ENCODE peak calls at places on chromosomes 3 and 15, in four cellular contexts. A is GM12878, N is HepG2, O is K562. T is an unnamed sample.

GRCh38 chr3:194727435-194728128 is 41.9 kb downstream of the FAM43A start:
- DNase-seq in O (no peak), A (no peak), N (no peak), T (no peak)

GRCh38 chr15:75809986-75810750 is 33.1 kb upstream of the UBE2Q2 start:
- DNase-seq in N (peak), O (peak), A (no peak), T (peak)

GRCh38 chr15:100235030-100235617 is 106.7 kb downstream of the ADAMTS17 start:
- DNase-seq in N (no peak), O (peak), A (no peak), T (no peak)

GRCh38 chr3:81545572-81545971 is 215.9 kb downstream of the GBE1 start:
- DNase-seq in N (no peak), O (no peak), A (no peak), T (peak)

GRCh38 chr15:38705421-38706219 is 141.0 kb upstream of the RASGRP1 start:
- DNase-seq in A (no peak), O (no peak), N (no peak), T (no peak)

GRCh38 chr3:58631742-58632141 is 34.8 kb downstream of the FAM3D start:
- DNase-seq in N (no peak), O (no peak), A (no peak), T (no peak)

GRCh38 chr3:195257454-195258448 is 13.2 kb downstream of the XXYLT1 start:
- DNase-seq in O (no peak), N (no peak), A (no peak), T (no peak)

GRCh38 chr3:29512620-29513019 is 231.7 kb downstream of the RBMS3 start:
- DNase-seq in O (no peak), N (no peak), A (no peak), T (no peak)

GRCh38 chr15:56367156-56367555 is 1.9 kb downstream of the TEX9 start:
- DNase-seq in A (no peak), N (no peak), O (no peak), T (no peak)

GRCh38 chr3:43923101-43923979 is 232.6 kb downstream of the ABHD5 start:
- DNase-seq in A (no peak), N (no peak), O (no peak), T (no peak)

GRCh38 chr3:139113766-139114165 is 69.1 kb upstream of the PRR23C start:
- DNase-seq in O (no peak), N (no peak), A (no peak), T (no peak)

GRCh38 chr3:171349392-171349791 is 110.8 kb downstream of the TNIK start:
- DNase-seq in N (no peak), O (no peak), A (no peak), T (no peak)

GRCh38 chr3:173774275-173774674 is 376.7 kb downstream of the NLGN1 start:
- DNase-seq in N (no peak), A (no peak), O (no peak), T (no peak)

GRCh38 chr3:11452988-11453847 is 181.0 kb downstream of the ATG7 start:
- DNase-seq in A (no peak), N (peak), O (no peak), T (no peak)

GRCh38 chr15:62415498-62415897 is 250.4 kb upstream of the C2CD4B start:
- DNase-seq in O (no peak), N (no peak), A (no peak), T (no peak)

GRCh38 chr15:26294062-26294689 is 431.0 kb upstream of the ATP10A start:
- DNase-seq in O (no peak), A (no peak), N (no peak), T (no peak)

GRCh38 chr3:195096484-195097330 is 174.3 kb downstream of the XXYLT1 start:
- DNase-seq in O (no peak), N (no peak), A (no peak), T (no peak)

GRCh38 chr3:133835961-133836360 is 30.3 kb downstream of the SRPRB start:
- DNase-seq in O (no peak), A (no peak), N (no peak), T (no peak)

GRCh38 chr15:38207591-38207990 is 45.0 kb upstream of the SPRED1 start:
- DNase-seq in A (no peak), N (no peak), O (no peak), T (no peak)

GRCh38 chr3:124558898-124559649 is 171.2 kb upstream of the UMPS start:
- DNase-seq in A (no peak), N (no peak), O (peak), T (peak)

GRCh38 chr15:66760358-66760967 is 58.4 kb downstream of the SMAD6 start:
- DNase-seq in A (no peak), O (no peak), N (no peak), T (no peak)

GRCh38 chr3:52022323-52023100 is 26.8 kb upstream of the RPL29 start:
- DNase-seq in O (no peak), N (no peak), A (no peak), T (no peak)

GRCh38 chr3:12170207-12170606 is 11.5 kb upstream of the TIMP4 start:
- DNase-seq in A (no peak), N (no peak), O (no peak), T (no peak)

GRCh38 chr15:98160236-98160635 is 199.7 kb downstream of the ARRDC4 start:
- DNase-seq in O (no peak), N (no peak), A (no peak), T (no peak)

GRCh38 chr3:10292505-10293419 is at the start of gene GHRL:
- DNase-seq in O (peak), N (peak), A (peak), T (no peak)

GRCh38 chr3:130933801-130934345 is 40.0 kb downstream of the ATP2C1 start:
- DNase-seq in N (no peak), O (no peak), A (no peak), T (no peak)

GRCh38 chr15:32979710-32980109 is 214.8 kb downstream of the FMN1 start:
- DNase-seq in O (no peak), N (no peak), A (no peak), T (no peak)

GRCh38 chr3:128432898-128433629 is 33.6 kb downstream of the DNAJB8 start:
- DNase-seq in A (no peak), O (peak), N (no peak), T (no peak)

GRCh38 chr3:139830817-139831216 is 104.2 kb upstream of the CLSTN2 start:
- DNase-seq in O (no peak), A (no peak), N (no peak), T (no peak)

GRCh38 chr3:184005981-184006507 is 11.6 kb downstream of the ABCC5 start:
- DNase-seq in N (no peak), A (peak), O (peak), T (peak)

GRCh38 chr3:115040673-115041286 is 106.3 kb downstream of the ZBTB20 start:
- DNase-seq in O (peak), N (peak), A (peak), T (peak)

GRCh38 chr3:7520593-7520992 is 659.7 kb downstream of the GRM7 start:
- DNase-seq in O (no peak), A (no peak), N (no peak), T (no peak)

GRCh38 chr3:2784627-2785026 is 325.5 kb downstream of the IL5RA start:
- DNase-seq in A (no peak), O (no peak), N (no peak), T (no peak)

GRCh38 chr3:76400141-76400540 is 614.8 kb upstream of the ZNF717 start:
- DNase-seq in O (no peak), N (no peak), A (no peak), T (no peak)

GRCh38 chr3:61936344-61936937 is 375.1 kb downstream of the PTPRG start:
- DNase-seq in N (peak), O (peak), A (no peak), T (peak)

DNA sequence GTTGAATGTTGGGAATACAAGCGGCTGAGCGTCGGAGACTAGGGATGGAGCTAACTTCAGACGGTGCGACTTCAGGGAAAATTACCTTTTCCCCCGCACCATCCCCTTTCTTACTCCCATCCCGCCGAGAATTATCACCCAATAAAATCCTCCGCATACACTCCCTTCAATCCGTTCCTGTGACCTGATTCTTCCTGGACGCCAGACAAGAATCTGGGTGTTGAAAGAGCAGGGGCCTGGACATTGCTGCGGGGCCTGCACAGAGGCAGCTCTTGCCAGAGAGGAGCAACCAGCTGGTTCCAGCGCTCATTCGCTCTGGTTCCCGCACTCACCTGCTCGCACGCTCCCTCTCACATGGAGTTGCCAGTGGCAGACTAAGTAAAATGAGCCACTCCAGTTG is 241.9 kb downstream of the ALCAM start:
- DNase-seq in A (no peak), N (no peak), O (no peak), T (no peak)
- TF ChIP-seq BHLHE40 in A (no peak), N (no peak), O (no peak), T (no peak)

GRCh38 chr15:88606437-88606794 is 14.7 kb upstream of the AEN start:
- DNase-seq in A (no peak), N (no peak), O (no peak), T (no peak)

GRCh38 chr15:88605507-88606436 is 15.4 kb upstream of the AEN start:
- DNase-seq in A (no peak), O (peak), N (no peak), T (no peak)

GRCh38 chr15:88604972-88605506 is 16.1 kb upstream of the AEN start:
- DNase-seq in N (no peak), A (no peak), O (no peak), T (no peak)

GRCh38 chr15:88603885-88604284 is 17.3 kb upstream of the AEN start:
- DNase-seq in A (no peak), O (no peak), N (no peak), T (no peak)

GRCh38 chr15:88604381-88604951 is 16.7 kb upstream of the AEN start:
- DNase-seq in O (no peak), N (no peak), A (no peak), T (no peak)
- TF ChIP-seq REST in O (no peak), N (no peak), A (no peak), T (no peak)

GRCh38 chr3:37457392-37458065 is 283.1 kb upstream of the LRRFIP2 start:
- DNase-seq in O (no peak), N (no peak), A (no peak), T (no peak)
- TF ChIP-seq BHLHE40 in O (no peak), N (no peak), A (no peak), T (no peak)

GRCh38 chr15:52801748-52802085 is 11.6 kb upstream of the ONECUT1 start:
- DNase-seq in A (no peak), O (no peak), N (no peak), T (no peak)

GRCh38 chr15:52804526-52805081 is 14.5 kb upstream of the ONECUT1 start:
- DNase-seq in A (no peak), N (no peak), O (no peak), T (no peak)

GRCh38 chr15:52805351-52806283 is 15.5 kb upstream of the ONECUT1 start:
- DNase-seq in O (no peak), A (no peak), N (no peak), T (no peak)

GRCh38 chr15:52802110-52802509 is 12.0 kb upstream of the ONECUT1 start:
- DNase-seq in N (no peak), O (no peak), A (no peak), T (no peak)

DNA sequence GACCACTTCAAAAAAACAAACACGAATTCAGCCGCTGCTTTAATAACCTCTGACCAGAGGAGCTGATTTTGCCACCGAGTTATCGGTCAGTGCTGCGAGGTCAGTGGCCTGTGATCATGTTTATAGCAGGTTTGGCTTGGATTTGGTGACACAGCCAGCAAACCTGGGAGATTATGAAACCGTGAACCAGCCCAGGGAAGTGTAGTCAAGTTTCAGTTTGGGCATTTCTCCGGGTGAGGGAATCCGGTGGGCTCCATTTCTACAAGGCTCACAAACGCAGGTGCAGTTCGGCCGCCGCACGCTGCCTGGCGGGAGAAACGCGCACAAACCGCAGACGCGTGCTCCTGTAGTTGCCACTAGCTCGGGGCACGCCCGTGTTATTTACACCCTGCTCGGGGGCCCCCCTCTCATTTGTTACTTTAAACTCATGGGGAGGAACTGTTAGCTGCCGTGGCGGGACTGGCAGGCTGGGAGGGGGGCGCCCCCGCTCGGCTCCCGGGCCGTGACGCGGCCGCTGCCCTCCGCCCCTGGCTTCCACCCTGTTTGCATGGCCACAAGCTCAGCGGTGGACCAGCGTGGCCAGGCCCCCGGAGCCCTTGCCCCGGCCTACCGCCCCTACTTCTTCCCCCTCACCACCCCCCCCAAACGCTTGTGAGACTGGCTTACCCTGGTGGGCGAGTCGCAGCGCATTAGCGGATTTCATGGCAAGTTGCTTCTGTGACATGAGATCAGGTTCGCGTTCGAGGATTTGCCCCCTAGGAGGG is 13.6 kb upstream of the ONECUT1 start:
- DNase-seq in O (no peak), A (no peak), N (no peak), T (no peak)
- TF ChIP-seq REST in O (no peak), A (no peak), N (no peak), T (no peak)

T was measured in A549.